ENCODE peak calls at places on chromosomes 12 and 14, in five cellular contexts. One of them, this sample, is unnamed.
A peak's percentile ranks its signal among the peaks of the same experiment; 100 is the strongest.

GRCh38 chr12:120939523-120939922 is 35.4 kb upstream of the SPPL3 start:
- DNase-seq in AG04450: no peak
- DNase-seq in bronchial epithelial cell: no peak
- DNase-seq in AG10803: no peak
- DNase-seq in osteocyte: no peak
- DNase-seq in this sample: no peak

GRCh38 chr12:69252033-69252432 is 12.7 kb downstream of the CPSF6 start:
- DNase-seq in AG04450: no peak
- DNase-seq in bronchial epithelial cell: no peak
- DNase-seq in AG10803: peak; percentile 67
- DNase-seq in osteocyte: no peak
- DNase-seq in this sample: no peak

GRCh38 chr12:59929091-59929490 is 333.3 kb downstream of the SLC16A7 start:
- DNase-seq in AG04450: no peak
- DNase-seq in bronchial epithelial cell: peak; percentile 97
- DNase-seq in AG10803: peak; percentile 86
- DNase-seq in osteocyte: no peak
- DNase-seq in this sample: no peak

GRCh38 chr14:104341532-104342434 is 203.4 kb downstream of the KIF26A start:
- DNase-seq in AG04450: no peak
- DNase-seq in bronchial epithelial cell: no peak
- DNase-seq in AG10803: peak; percentile 11
- DNase-seq in osteocyte: no peak
- DNase-seq in this sample: peak; percentile 80

GRCh38 chr12:25034676-25035075 is 85.8 kb upstream of the BCAT1 start:
- DNase-seq in AG04450: no peak
- DNase-seq in bronchial epithelial cell: no peak
- DNase-seq in AG10803: no peak
- DNase-seq in osteocyte: no peak
- DNase-seq in this sample: peak; percentile 92

GRCh38 chr12:47995976-47996375 is 8.3 kb downstream of the COL2A1 start:
- DNase-seq in AG04450: peak; percentile 48
- DNase-seq in bronchial epithelial cell: no peak
- DNase-seq in AG10803: peak; percentile 74
- DNase-seq in osteocyte: no peak
- DNase-seq in this sample: no peak

GRCh38 chr14:62126885-62127478 is 364.8 kb downstream of the SNAPC1 start:
- DNase-seq in AG04450: peak; percentile 32
- DNase-seq in bronchial epithelial cell: peak; percentile 62
- DNase-seq in AG10803: peak; percentile 59
- DNase-seq in osteocyte: no peak
- DNase-seq in this sample: peak; percentile 44

GRCh38 chr14:67358914-67359313 is 690 bp downstream of the ATP6V1D start:
- DNase-seq in AG04450: no peak
- DNase-seq in bronchial epithelial cell: peak; percentile 28
- DNase-seq in AG10803: no peak
- DNase-seq in osteocyte: no peak
- DNase-seq in this sample: no peak

GRCh38 chr14:59333668-59334067 is 131.5 kb downstream of the GPR135 start:
- DNase-seq in AG04450: peak; percentile 76
- DNase-seq in bronchial epithelial cell: peak; percentile 83
- DNase-seq in AG10803: peak; percentile 100
- DNase-seq in osteocyte: no peak
- DNase-seq in this sample: no peak

This sample was measured in RPMI8226.